ENCODE peak calls at places on chromosome 4, in five cellular contexts. C is prostate gland; N is CD8-positive, alpha-beta T cell; F is adrenal gland; P is cardiac muscle cell. E is an unnamed sample. For H3K4me1, the result is how much of the 10 kb centered on the place peaks cover.

GRCh38 chr4:177290780-177291179 is 18.9 kb upstream of the NEIL3 start:
- DNase-seq in C (no peak), N (no peak), P (no peak), F (no peak), E (no peak)

GRCh38 chr4:168408620-168409019 is 71.7 kb downstream of the DDX60L start:
- DNase-seq in N (no peak), C (peak), F (peak), P (peak), E (peak)

GRCh38 chr4:169823685-169824084 is 65.9 kb upstream of the HPF1 start:
- DNase-seq in P (peak), F (peak), N (no peak), C (peak), E (no peak)

GRCh38 chr4:10243856-10244255 is 127.3 kb upstream of the WDR1 start:
- DNase-seq in C (no peak), F (no peak), P (no peak), N (no peak), E (no peak)

GRCh38 chr4:70511365-70511764 is 7.0 kb upstream of the AMTN start:
- DNase-seq in P (no peak), N (no peak), C (no peak), F (no peak), E (no peak)

GRCh38 chr4:108849611-108850406 is 87.0 kb upstream of the ETNPPL start:
- DNase-seq in F (no peak), N (no peak), P (no peak), C (peak), E (no peak)

GRCh38 chr4:185566972-185567749 is 31.9 kb upstream of the PDLIM3 start:
- DNase-seq in P (peak), F (peak), C (peak), N (no peak), E (no peak)

GRCh38 chr4:42361475-42361874 is 35.8 kb upstream of the SHISA3 start:
- DNase-seq in F (no peak), C (no peak), N (no peak), P (no peak), E (no peak)

GRCh38 chr4:4609622-4610334 is 67.9 kb upstream of the STX18 start:
- DNase-seq in P (no peak), F (no peak), N (no peak), C (no peak), E (no peak)

GRCh38 chr4:36094995-36095394 is 149.3 kb downstream of the ARAP2 start:
- DNase-seq in N (no peak), P (no peak), F (no peak), C (no peak), E (no peak)

GRCh38 chr4:72546456-72546855 is 22.6 kb downstream of the ADAMTS3 start:
- DNase-seq in P (no peak), C (no peak), N (no peak), F (no peak), E (no peak)

GRCh38 chr4:15238720-15239119 is 189.1 kb upstream of the C1QTNF7 start:
- DNase-seq in N (peak), F (peak), P (peak), C (no peak), E (no peak)

GRCh38 chr4:72587334-72587733 is 18.3 kb upstream of the ADAMTS3 start:
- DNase-seq in P (no peak), C (no peak), N (no peak), F (no peak), E (no peak)

GRCh38 chr4:81314196-81314896 is 99.3 kb upstream of the PRKG2 start:
- DNase-seq in C (no peak), F (peak), P (peak), N (no peak), E (peak)

GRCh38 chr4:77220841-77221613 is 64.0 kb downstream of the CCNG2 start:
- DNase-seq in N (no peak), P (peak), C (no peak), F (peak), E (no peak)

GRCh38 chr4:45453258-45453841 is 670.5 kb downstream of the GABRG1 start:
- DNase-seq in N (no peak), P (peak), C (no peak), F (peak), E (no peak)

GRCh38 chr4:128858875-128859696 is 49.6 kb downstream of the JADE1 start:
- DNase-seq in F (no peak), C (no peak), N (no peak), P (no peak), E (no peak)

GRCh38 chr4:6963139-6963611 is 53.5 kb downstream of the TBC1D14 start:
- DNase-seq in P (no peak), N (no peak), C (no peak), F (peak), E (no peak)

GRCh38 chr4:73620115-73620792 is at the start of gene RASSF6:
- DNase-seq in P (peak), N (no peak), F (no peak), C (peak), E (peak)

GRCh38 chr4:7323872-7324650 is 110.7 kb downstream of the PSAPL1 start:
- DNase-seq in C (no peak), P (no peak), F (no peak), N (no peak), E (no peak)

GRCh38 chr4:16764622-16765021 is 133.8 kb downstream of the LDB2 start:
- DNase-seq in C (no peak), P (peak), F (no peak), N (no peak), E (no peak)

GRCh38 chr4:172344266-172344772 is 531.1 kb downstream of the GALNTL6 start:
- DNase-seq in N (no peak), C (no peak), F (no peak), P (no peak), E (no peak)

GRCh38 chr4:67344594-67345380 is 200.5 kb downstream of the CENPC start:
- DNase-seq in C (no peak), F (no peak), N (no peak), P (no peak), E (no peak)

GRCh38 chr4:163663454-163664225 is 169.2 kb downstream of the TMA16 start:
- DNase-seq in P (no peak), F (no peak), C (no peak), N (no peak), E (no peak)

GRCh38 chr4:60201052-60201673 is 999.0 kb upstream of the ADGRL3 start:
- DNase-seq in C (no peak), F (peak), P (peak), N (no peak), E (peak)

GRCh38 chr4:70559216-70559830 is 32.7 kb upstream of the AMBN start:
- DNase-seq in F (peak), P (peak), C (peak), N (peak), E (peak)

GRCh38 chr4:125042031-125042430 is 272.7 kb upstream of the FAT4 start:
- DNase-seq in P (no peak), F (no peak), C (no peak), N (no peak), E (no peak)

GRCh38 chr4:55181606-55182005 is 56.2 kb upstream of the KDR start:
- DNase-seq in F (no peak), P (peak), C (no peak), N (no peak), E (no peak)

GRCh38 chr4:55186700-55187099 is 61.3 kb upstream of the KDR start:
- DNase-seq in C (no peak), F (no peak), P (no peak), N (no peak), E (no peak)

GRCh38 chr4:55183926-55184599 is 58.7 kb upstream of the KDR start:
- DNase-seq in N (no peak), F (peak), C (no peak), P (no peak), E (no peak)

GRCh38 chr4:55186123-55186522 is 60.7 kb upstream of the KDR start:
- DNase-seq in F (no peak), N (no peak), P (no peak), C (no peak), E (no peak)

DNA sequence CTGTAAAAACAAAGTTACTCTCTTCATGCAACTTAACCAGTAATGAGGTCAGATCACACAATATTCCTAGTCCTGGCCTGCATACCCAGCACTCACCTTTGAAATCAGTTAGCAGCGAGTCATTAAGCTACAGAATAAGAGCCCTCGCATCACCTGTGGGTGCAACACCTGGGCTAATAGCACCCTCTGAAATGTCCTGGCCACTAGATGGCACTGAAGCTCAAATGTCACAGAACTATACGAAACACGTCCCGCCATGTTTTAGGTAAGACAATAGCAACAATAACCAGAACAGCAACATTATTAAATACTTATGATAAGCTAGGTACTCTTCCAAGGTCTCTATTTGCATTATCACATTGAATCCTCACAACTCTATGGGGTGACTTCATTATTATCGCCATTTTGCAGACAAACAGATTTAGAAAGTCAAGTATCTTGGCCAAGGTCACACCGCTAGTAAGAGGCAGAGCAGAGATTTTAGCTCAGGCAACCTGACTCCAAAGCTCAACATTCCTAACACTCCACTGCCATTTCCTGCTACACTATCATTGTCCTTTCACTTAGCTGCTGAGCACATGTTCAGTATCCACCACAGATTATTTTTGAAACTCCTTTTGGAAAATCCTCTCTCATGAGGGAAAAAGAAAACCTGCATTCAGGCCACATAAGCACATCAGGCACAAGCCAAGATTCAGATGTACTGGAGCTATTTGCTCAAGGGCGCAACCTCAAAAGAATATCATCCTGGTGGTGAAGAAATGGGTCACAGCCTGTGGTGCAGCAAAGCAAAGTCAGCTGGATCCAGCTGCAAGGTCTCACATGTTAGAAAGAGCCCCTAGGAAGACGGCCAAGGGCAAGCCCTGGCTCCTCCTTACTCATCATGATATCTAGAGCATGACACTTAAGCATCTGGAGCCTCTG is 59.5 kb upstream of the KDR start:
- DNase-seq in N (peak), C (peak), P (peak), F (peak), E (peak)
- TF ChIP-seq CTCF in N (peak), C (no peak), P (peak), F (no peak), E (peak)

GRCh38 chr4:27467351-27467750 is 606.7 kb downstream of the STIM2 start:
- DNase-seq in P (no peak), F (no peak), C (no peak), N (no peak), E (no peak)
- H3K4me1 ChIP-seq in P (under half), F (under half), C (under half), N (under half), E (under half)

DNA sequence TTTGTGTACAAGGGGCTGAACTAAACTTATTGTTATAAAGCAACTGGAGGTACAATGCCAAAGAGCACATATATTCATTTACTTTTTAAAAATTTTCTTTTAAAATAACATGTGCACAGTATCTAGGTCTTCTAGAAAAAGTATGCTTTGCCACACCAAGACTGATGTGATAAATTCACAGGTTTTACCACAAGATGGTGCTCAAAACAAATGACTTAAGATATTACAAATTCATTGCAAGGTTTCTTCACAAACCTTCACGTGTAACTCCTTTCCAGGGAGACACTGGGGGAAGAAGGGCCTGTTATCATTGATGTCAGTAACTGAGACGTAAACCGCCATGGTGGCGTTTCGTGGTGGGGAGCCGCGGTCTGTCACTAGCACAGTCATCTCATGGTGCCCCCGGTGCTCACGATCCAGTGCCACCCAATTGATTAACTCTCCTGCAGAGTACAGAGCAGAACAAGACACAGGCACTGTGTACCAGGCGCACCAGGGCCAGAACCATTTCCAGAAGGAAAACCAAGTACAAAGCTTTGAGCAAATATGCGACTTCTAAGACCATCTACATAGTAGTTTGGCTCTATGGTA is 162.2 kb downstream of the DCHS2 start:
- DNase-seq in P (peak), C (no peak), N (no peak), F (no peak), E (no peak)
- TF ChIP-seq CTCF in P (peak), C (no peak), N (no peak), F (no peak), E (no peak)

GRCh38 chr4:39320381-39321115 is 45.6 kb downstream of the RFC1 start:
- DNase-seq in C (no peak), P (no peak), N (no peak), F (no peak), E (no peak)
- H3K4me1 ChIP-seq in C (under half), P (under half), N (under half), F (under half), E (under half)

DNA sequence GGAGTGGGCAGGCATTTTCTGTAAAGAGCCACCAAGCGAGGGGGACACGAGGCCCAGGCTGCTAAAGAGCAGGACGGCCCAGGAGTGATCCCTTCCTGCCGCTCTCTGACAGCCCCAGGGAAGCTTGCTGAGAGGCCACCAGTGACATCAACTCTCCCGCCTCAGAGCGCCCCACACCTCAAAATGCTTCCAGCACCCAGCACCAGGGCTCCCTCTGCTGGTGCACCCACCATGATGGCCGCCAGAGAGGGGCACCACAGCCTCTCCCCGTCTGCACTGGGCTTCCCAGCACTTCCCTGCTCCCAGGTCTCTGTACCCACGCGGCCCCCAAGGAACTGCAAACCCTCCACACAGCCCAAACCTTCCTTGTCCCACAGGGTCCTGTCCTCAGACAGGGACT is 40.4 kb downstream of the GAK start:
- DNase-seq in N (no peak), C (no peak), F (peak), P (peak), E (no peak)
- TF ChIP-seq CTCF in N (no peak), C (no peak), F (peak), P (peak), E (no peak)

GRCh38 chr4:13704020-13704419 is 76.5 kb upstream of the BOD1L1 start:
- DNase-seq in N (no peak), F (no peak), P (no peak), C (no peak), E (peak)

GRCh38 chr4:13700196-13701140 is 72.9 kb upstream of the BOD1L1 start:
- DNase-seq in F (no peak), P (no peak), C (no peak), N (no peak), E (no peak)

GRCh38 chr4:13704761-13705160 is 77.2 kb upstream of the BOD1L1 start:
- DNase-seq in F (no peak), N (no peak), P (no peak), C (no peak), E (no peak)

GRCh38 chr4:13703096-13703495 is 75.6 kb upstream of the BOD1L1 start:
- DNase-seq in C (no peak), F (no peak), P (no peak), N (no peak), E (no peak)

GRCh38 chr4:13701937-13702446 is 74.5 kb upstream of the BOD1L1 start:
- DNase-seq in P (no peak), F (no peak), N (no peak), C (no peak), E (no peak)
- H3K4me1 ChIP-seq in P (under half), F (under half), N (under half), C (under half), E (under half)

DNA sequence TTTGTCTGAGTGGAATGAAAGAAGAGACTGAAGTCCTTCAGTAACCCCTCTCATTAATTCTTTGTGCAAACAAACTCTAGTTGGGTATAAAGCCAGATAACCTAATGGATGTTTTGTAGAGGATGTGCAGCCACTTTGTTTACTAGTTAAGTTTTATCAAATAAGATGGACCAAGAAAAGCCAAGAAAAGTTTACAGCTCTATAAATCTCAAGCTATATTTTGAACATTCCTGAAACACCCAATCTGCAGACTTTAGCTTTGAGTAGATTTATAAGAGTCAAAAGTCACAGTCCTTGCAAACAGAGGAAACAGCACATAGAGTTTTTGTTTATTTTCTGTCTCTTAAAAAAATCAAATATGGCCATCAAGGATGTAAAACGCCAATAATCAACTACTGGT is 452.9 kb downstream of the SPRY1 start:
- DNase-seq in F (no peak), C (no peak), P (no peak), N (no peak), E (no peak)
- TF ChIP-seq CTCF in F (no peak), C (no peak), P (no peak), N (no peak), E (no peak)

GRCh38 chr4:182748283-182748682 is 168.9 kb downstream of the DCTD start:
- DNase-seq in F (peak), N (no peak), C (no peak), P (no peak), E (no peak)
- H3K4me1 ChIP-seq in F (under half), N (under half), C (under half), P (under half), E (under half)

DNA sequence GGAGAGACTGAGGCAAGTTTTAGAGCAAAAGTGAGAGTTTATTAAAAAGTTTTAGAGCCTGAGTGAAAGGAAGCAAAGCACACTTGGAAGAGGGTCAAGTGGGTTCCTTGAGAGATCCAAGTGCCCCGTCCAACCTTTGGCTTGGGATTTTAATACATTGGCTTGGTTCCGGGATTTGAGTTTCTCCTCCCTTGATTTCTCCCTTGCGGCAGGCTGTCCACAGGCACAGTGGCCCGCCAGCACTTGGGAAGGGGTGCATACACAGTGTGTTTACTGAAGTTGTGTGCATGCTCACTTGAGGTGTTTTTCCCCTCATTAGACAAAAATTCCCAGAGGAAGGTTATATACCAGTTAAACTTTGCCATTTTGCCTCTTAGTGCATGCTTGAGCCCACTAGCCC is 333.5 kb downstream of the PCDH18 start:
- DNase-seq in N (no peak), P (no peak), F (no peak), C (no peak), E (no peak)
- TF ChIP-seq CTCF in N (no peak), P (no peak), F (no peak), C (no peak), E (no peak)